ENCODE peak calls at places on chromosomes 4 and X, in eight cellular contexts. G, R, I, Q, E, V, C and N are unnamed samples. For H3K27me3, the result is how much of the 10 kb centered on the place peaks cover.

GRCh38 chr4:15139599-15139998 is 137.3 kb downstream of the CPEB2 start:
- DNase-seq in G (no peak), R (no peak), I (no peak), Q (no peak), E (no peak), V (no peak), C (no peak), N (no peak)

GRCh38 chr4:113637363-113637762 is 124.2 kb downstream of the CAMK2D start:
- DNase-seq in G (no peak), R (no peak), I (no peak), Q (no peak), E (no peak), V (no peak), C (no peak), N (no peak)

GRCh38 chrX:50183891-50184290 is 16.9 kb downstream of the AKAP4 start:
- DNase-seq in G (no peak), R (no peak), I (no peak), Q (no peak), E (no peak), V (no peak), C (no peak), N (no peak)

GRCh38 chr4:81314196-81314896 is 99.3 kb upstream of the PRKG2 start:
- DNase-seq in G (peak), R (no peak), I (peak), Q (peak), E (peak), V (no peak), C (peak), N (no peak)

GRCh38 chr4:85772470-85772869 is 297.5 kb downstream of the ARHGAP24 start:
- DNase-seq in G (no peak), R (no peak), I (no peak), Q (no peak), E (no peak), V (no peak), C (no peak), N (no peak)

GRCh38 chr4:54719378-54719777 is 61.6 kb downstream of the KIT start:
- DNase-seq in G (peak), R (no peak), I (no peak), Q (no peak), E (no peak), V (no peak), C (no peak), N (no peak)

GRCh38 chr4:60962286-60962685 is 237.8 kb upstream of the ADGRL3 start:
- DNase-seq in G (no peak), R (no peak), I (no peak), Q (no peak), E (no peak), V (no peak), C (no peak), N (no peak)

GRCh38 chr4:123744664-123745290 is 348.2 kb downstream of the SPRY1 start:
- DNase-seq in G (no peak), R (peak), I (no peak), Q (peak), E (no peak), V (no peak), C (peak), N (no peak)

GRCh38 chr4:7157666-7158065 is 34.7 kb upstream of the SORCS2 start:
- DNase-seq in G (no peak), R (no peak), I (no peak), Q (no peak), E (no peak), V (peak), C (no peak), N (no peak)

GRCh38 chr4:7157140-7157488 is 35.2 kb upstream of the SORCS2 start:
- DNase-seq in G (no peak), R (no peak), I (no peak), Q (no peak), E (no peak), V (peak), C (no peak), N (no peak)

GRCh38 chr4:7158991-7159390 is 33.3 kb upstream of the SORCS2 start:
- DNase-seq in G (no peak), R (no peak), I (no peak), Q (no peak), E (no peak), V (peak), C (no peak), N (no peak)

GRCh38 chr4:7159923-7160322 is 32.4 kb upstream of the SORCS2 start:
- DNase-seq in G (no peak), R (no peak), I (no peak), Q (no peak), E (no peak), V (peak), C (no peak), N (no peak)

DNA sequence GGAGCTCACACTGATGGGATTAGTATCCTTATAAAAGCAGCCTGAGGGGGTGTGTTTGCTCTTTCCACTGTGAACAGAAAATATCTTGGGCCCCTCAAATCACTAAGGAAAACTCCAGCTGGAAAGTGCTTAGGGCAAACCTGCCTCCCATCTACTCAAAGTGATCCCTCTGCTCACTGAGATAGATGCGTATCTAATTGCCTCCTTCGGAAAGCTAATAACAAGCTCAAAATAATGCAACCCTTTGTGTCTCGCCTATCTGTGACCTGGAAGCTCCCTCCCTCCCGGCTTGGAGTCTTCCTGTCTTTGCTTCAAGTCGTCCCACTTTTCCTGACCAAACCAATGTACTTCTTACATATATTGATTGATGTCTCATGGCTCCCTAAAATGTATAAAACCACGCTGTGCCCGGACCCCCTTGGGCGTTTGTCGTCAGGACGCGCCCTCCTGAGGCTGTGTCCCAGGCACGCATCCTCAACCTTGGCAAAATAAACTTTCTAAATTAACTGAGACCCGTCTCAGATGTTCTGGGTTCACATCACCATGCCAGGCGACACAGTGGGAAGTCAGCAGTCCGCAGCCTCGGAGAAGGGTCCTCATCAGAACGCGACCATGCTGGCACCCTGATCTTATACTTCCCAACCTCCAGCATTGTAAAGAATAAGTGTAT is 34.1 kb upstream of the SORCS2 start:
- DNase-seq in G (no peak), R (no peak), I (no peak), Q (no peak), E (no peak), V (peak), C (no peak), N (no peak)
- H3K27me3 ChIP-seq in G (under half), R (under half), I (under half), Q (under half), E (under half), V (under half), C (under half), N (under half)

GRCh38 chr4:5897674-5898073 is 4.8 kb upstream of the CRMP1 start:
- DNase-seq in G (no peak), R (no peak), I (no peak), Q (no peak), E (no peak), V (no peak), C (no peak), N (no peak)
- H3K27me3 ChIP-seq in G (under half), R (under half), I (half or more), Q (half or more), E (under half), V (under half), C (half or more), N (under half)

GRCh38 chrX:25004040-25004439 is 11.7 kb downstream of the ARX start:
- DNase-seq in G (no peak), R (no peak), I (no peak), Q (no peak), E (no peak), V (no peak), C (no peak), N (no peak)
- H3K27me3 ChIP-seq in G (under half), R (under half), I (half or more), Q (half or more), E (half or more), V (half or more), C (half or more), N (under half)

GRCh38 chr4:8080754-8081065 is 77.9 kb downstream of the ABLIM2 start:
- DNase-seq in G (no peak), R (peak), I (no peak), Q (no peak), E (no peak), V (no peak), C (no peak), N (no peak)

GRCh38 chr4:8079916-8080753 is 78.5 kb downstream of the ABLIM2 start:
- DNase-seq in G (no peak), R (peak), I (no peak), Q (peak), E (peak), V (no peak), C (peak), N (no peak)

GRCh38 chr4:8078109-8078494 is 80.5 kb downstream of the ABLIM2 start:
- DNase-seq in G (no peak), R (peak), I (no peak), Q (no peak), E (no peak), V (no peak), C (no peak), N (no peak)

GRCh38 chr4:8078610-8079015 is 80.0 kb downstream of the ABLIM2 start:
- DNase-seq in G (no peak), R (peak), I (no peak), Q (no peak), E (no peak), V (no peak), C (no peak), N (no peak)

DNA sequence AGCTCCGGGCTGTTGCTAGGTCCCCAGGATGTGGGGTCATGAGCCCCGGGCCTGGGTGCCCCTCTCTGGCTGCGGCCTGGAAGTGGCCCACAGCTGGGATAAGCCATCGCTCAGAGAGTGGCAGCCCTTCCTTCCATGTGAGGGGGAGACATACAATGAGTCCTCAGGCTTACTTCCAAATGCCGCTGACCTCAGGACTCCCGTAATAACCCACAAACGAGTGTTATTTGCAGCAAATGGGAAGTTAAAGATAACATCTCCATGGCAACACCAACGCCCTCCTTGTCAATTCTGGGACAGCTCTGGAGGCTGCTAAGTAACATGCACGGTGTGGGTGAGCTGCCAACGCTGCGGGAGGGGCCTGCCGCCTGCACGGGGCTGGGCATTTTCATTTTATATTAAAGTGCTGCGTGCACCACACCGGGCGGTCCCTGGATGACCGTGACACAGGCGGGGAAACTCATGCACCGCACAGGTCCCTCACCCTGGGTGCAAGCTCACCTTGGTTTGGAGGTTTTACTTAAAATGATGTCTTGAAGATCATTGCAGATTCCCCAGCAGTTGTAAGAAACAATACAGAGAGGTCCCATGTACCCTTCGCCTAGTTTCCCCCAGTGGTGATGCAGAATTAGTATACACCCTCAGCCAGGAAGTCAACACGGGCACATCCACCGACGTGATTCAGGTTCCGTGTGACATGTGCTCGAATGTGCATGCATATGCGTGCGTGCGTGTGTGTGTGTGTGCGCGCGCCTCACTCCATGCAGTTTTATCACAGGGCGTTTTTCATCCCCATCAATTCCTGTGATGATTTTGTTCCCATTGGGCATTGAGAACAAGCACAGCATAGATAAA is 79.4 kb downstream of the ABLIM2 start:
- DNase-seq in G (no peak), R (peak), I (no peak), Q (no peak), E (no peak), V (no peak), C (peak), N (no peak)
- H3K27me3 ChIP-seq in G (under half), R (under half), I (half or more), Q (under half), E (under half), V (under half), C (under half), N (under half)

DNA sequence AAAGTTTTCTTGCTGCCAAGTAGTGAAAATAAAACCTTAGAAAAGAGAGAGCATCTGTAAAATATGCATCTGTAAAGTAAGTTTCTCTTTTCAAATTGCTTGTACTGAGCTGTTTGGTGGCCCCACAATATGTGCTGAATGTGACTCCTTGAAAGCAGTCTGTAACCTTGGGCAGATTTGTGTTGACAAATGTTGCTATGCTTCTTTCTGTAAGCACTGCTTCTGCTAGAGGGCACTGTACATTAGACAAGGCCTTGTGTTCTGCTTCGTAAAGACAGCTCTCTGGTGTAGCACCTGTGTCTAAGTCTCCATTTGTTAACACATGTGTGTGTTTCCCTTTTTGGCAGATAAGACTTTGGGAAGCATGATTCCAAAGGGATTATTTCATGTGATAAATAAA is 56.6 kb upstream of the NRK start:
- DNase-seq in G (peak), R (no peak), I (peak), Q (no peak), E (no peak), V (no peak), C (peak), N (no peak)
- H3K27me3 ChIP-seq in G (under half), R (under half), I (under half), Q (under half), E (under half), V (under half), C (under half), N (under half)